ENCODE peak calls at places on chromosomes 7 and 10, in eight cellular contexts. G is cardiac fibroblast, Y is Peyer's patch, A is GM23338, Z is fibroblast of lung, C is HCT116, V is A549, X is cardiac muscle cell. L is an unnamed sample.

GRCh38 chr10:62075414-62075813 is 173.9 kb downstream of the ARID5B start:
- DNase-seq in A (no peak), G (no peak), V (no peak), C (no peak), X (no peak), Y (no peak), Z (no peak), L (no peak)

GRCh38 chr7:25073451-25073850 is 51.6 kb downstream of the CYCS start:
- DNase-seq in V (peak; percentile 48), X (peak; percentile 35), G (no peak), Y (no peak), C (no peak), Z (peak; percentile 52), A (no peak), L (no peak)

GRCh38 chr7:74223711-74224510 is 14.1 kb downstream of the LAT2 start:
- DNase-seq in A (no peak), Y (no peak), Z (no peak), G (no peak), C (no peak), V (no peak), X (no peak), L (no peak)

GRCh38 chr10:51892965-51893658 is 193.7 kb upstream of the CSTF2T start:
- DNase-seq in Z (no peak), X (peak; percentile 32), A (peak; percentile 64), Y (no peak), G (peak; percentile 37), V (peak; percentile 17), C (peak; percentile 40), L (no peak)

GRCh38 chr10:314871-315270 is 179.6 kb downstream of the ZMYND11 start:
- DNase-seq in V (no peak), X (no peak), Z (peak; percentile 63), Y (no peak), A (no peak), G (no peak), C (no peak), L (no peak)

GRCh38 chr7:119643558-119643957 is 629.4 kb upstream of the KCND2 start:
- DNase-seq in C (no peak), V (no peak), G (no peak), A (no peak), X (no peak), Y (no peak), Z (no peak), L (no peak)

GRCh38 chr10:132102071-132102716 is 36.4 kb downstream of the JAKMIP3 start:
- DNase-seq in Y (peak; percentile 42), G (no peak), C (no peak), Z (no peak), A (no peak), X (no peak), V (no peak), L (no peak)

GRCh38 chr7:132451161-132451560 is 125.1 kb downstream of the PLXNA4 start:
- DNase-seq in X (no peak), V (no peak), Y (no peak), Z (no peak), G (no peak), A (no peak), C (no peak), L (no peak)

GRCh38 chr7:22173884-22174573 is 182.9 kb downstream of the RAPGEF5 start:
- DNase-seq in Y (no peak), X (no peak), Z (no peak), C (no peak), A (no peak), V (no peak), G (no peak), L (no peak)

GRCh38 chr10:57026307-57026706 is 665.2 kb upstream of the ZWINT start:
- DNase-seq in G (no peak), Z (no peak), C (no peak), V (no peak), A (no peak), Y (no peak), X (no peak), L (no peak)

GRCh38 chr7:120723465-120724385 is 134.2 kb downstream of the TSPAN12 start:
- DNase-seq in G (no peak), Z (no peak), X (no peak), A (no peak), C (no peak), Y (no peak), V (no peak), L (no peak)

GRCh38 chr7:120731276-120731675 is 126.7 kb downstream of the TSPAN12 start:
- DNase-seq in V (no peak), Y (no peak), C (no peak), X (no peak), Z (no peak), G (no peak), A (no peak), L (no peak)

GRCh38 chr7:120724448-120724847 is 133.5 kb downstream of the TSPAN12 start:
- DNase-seq in G (no peak), V (no peak), C (no peak), Y (no peak), X (no peak), Z (no peak), A (no peak), L (no peak)

GRCh38 chr7:120729300-120729699 is 128.6 kb downstream of the TSPAN12 start:
- DNase-seq in V (no peak), G (peak; percentile 16), Z (peak; percentile 27), Y (no peak), C (no peak), A (no peak), X (no peak), L (no peak)

DNA sequence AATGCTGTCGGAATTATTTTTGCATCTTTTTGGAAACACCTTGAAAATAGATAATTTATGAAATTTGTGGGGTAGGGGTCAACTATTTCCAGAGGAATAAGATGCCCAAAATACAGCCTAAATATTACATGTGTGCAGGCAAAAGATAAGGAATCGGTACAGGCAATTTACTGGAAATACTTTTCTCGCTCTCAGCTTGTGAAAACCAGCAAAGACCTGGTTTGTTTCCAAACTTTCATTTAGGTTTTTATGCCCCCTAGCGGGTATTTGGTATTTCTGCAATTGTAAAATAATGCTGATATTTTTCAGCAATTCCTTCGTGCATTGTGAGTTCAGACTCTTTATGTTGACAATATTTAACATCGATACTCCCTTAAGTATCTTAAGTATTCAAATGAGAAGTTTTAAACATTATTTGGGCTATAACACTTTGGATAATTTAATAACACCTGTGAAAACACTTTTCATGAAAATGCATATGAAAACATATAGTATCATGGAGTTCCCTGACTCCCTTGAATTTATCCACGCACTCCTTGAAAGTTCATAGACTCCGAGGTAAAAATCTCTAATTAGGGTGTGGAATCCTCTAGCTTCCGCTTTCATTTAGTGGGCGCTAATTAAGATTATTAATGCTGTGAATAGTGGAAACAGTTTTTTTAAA is 132.4 kb downstream of the TSPAN12 start:
- DNase-seq in A (peak; percentile 82), V (peak; percentile 23), G (peak; percentile 67), C (peak; percentile 43), Z (peak; percentile 37), Y (no peak), X (peak; percentile 69), L (peak; percentile 9)
- TF ChIP-seq CTCF in A (peak; percentile 87), V (peak; percentile 65), G (peak; percentile 56), C (peak; percentile 55), Z (peak; percentile 63), Y (no peak), X (peak; percentile 67), L (peak; percentile 45)

DNA sequence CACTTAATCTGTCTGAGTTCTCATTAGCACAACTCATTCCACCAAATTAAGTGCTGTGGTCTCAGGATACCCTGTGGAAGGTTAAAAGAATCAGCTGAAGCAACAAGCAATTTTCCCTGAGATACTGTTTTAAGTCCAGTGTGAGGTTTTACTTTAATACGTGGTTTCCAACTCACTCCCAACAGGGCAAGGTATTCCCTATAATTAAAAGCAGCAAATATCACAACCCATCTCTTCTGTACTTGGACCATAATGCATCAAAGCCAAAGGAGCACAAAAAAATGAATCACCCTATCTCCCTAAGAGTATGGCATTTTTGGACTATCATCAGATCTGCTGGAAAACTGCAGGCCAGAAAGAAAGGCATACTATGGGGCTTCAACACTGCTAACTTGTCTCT is 4.9 kb downstream of the CADPS2 start:
- DNase-seq in V (no peak), C (no peak), X (no peak), Y (no peak), G (no peak), Z (no peak), A (no peak), L (no peak)
- H3K4me3 ChIP-seq in V (no peak overlapping the region), C (no peak overlapping the region), X (no peak overlapping the region), Y (no peak overlapping the region), G (no peak overlapping the region), Z (no peak overlapping the region), A (no peak overlapping the region), L (no peak overlapping the region)

GRCh38 chr10:5665380-5666323 is 743 bp downstream of the ASB13 start:
- DNase-seq in Y (no peak), Z (peak; percentile 19), X (no peak), G (peak; percentile 11), C (no peak), V (no peak), A (peak; percentile 39), L (no peak)

GRCh38 chr10:5669609-5670008 is 3.2 kb upstream of the ASB13 start:
- DNase-seq in Y (no peak), X (no peak), G (no peak), V (no peak), C (no peak), A (no peak), Z (no peak), L (no peak)

GRCh38 chr10:5668429-5668828 is 2.0 kb upstream of the ASB13 start:
- DNase-seq in G (no peak), Z (no peak), Y (no peak), C (no peak), A (no peak), X (no peak), V (no peak), L (no peak)

GRCh38 chr10:5663692-5664427 is 2.5 kb downstream of the ASB13 start:
- DNase-seq in Z (no peak), C (no peak), Y (no peak), V (no peak), A (peak; percentile 69), G (no peak), X (no peak), L (no peak)

GRCh38 chr10:5666324-5667220 is at the start of gene ASB13:
- DNase-seq in C (peak; percentile 28), X (peak; percentile 54), A (peak; percentile 87), Z (peak; percentile 36), G (peak; percentile 54), V (peak; percentile 55), Y (peak; percentile 87), L (no peak)
- TF ChIP-seq CTCF in C (no peak), X (no peak), A (no peak), Z (no peak), G (peak; percentile 2), V (no peak), Y (no peak), L (no peak)

DNA sequence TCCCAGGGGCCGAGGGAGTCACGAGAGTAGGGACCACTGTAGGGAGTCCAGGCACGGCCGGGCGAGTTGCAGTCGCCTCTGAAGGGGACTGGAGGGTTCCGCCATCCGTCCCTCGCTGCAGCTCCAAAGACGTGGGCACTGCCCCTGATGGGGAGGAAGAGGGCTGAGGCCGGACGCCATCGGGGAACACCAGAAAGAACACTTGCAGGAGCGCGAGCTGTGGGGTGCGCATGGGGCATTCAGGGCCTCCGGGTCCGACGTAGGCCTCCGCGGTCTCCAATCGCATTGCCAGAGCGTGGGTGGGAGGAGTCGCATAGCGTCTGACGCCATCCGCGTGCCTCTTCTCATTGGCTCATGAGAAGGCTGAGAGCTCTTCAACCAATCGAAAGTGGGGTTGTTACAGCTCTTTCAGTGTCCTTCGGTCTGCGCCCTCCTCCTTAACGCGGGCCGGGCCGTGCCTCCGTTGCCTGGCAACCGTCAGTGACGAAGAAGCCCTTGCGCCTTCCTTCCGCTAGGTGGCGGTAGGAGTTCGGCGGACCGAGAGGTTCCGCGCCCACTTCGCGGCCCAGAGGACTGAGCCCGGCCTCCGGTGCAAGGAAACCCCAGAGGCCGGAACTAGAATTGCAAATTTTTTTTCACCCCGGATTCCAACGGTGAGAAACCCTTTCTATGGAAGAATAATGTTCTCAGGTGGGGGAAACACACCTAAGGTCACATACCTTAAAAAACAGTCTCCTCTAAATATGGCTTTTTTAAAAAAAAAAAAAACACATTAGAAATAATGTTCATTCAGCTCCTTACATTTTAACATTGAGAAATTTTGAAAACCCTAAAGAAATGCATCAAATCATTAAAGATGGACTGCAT is at the start of gene TCTN3:
- DNase-seq in Y (peak; percentile 95), X (peak; percentile 100), Z (peak; percentile 99), G (peak; percentile 100), C (peak; percentile 99), A (peak; percentile 100), V (peak; percentile 99), L (peak; percentile 100)
- H3K4me3 ChIP-seq in Y (peak within 1 kb of the TSS; percentile 66), X (peak within 1 kb of the TSS; percentile 88), Z (peak within 1 kb of the TSS; percentile 91), G (peak within 1 kb of the TSS; percentile 66), C (peak within 1 kb of the TSS; percentile 94), A (peak within 1 kb of the TSS; percentile 82), V (peak within 1 kb of the TSS; percentile 82), L (peak within 1 kb of the TSS; percentile 92)